ENCODE peak calls at places on chromosomes 7 and 10, in seven cellular contexts. X is HTR-8/SVneo; W is NCI-H2081; Z is putamen; H is stimulated activated CD4-positive, alpha-beta T cell treated with anti-CD3 and anti-CD28 coated beads, Interleukin-4, amount 100 ng/mL, for 48 hours; N is GM23248; K is aorta. S is an unnamed sample.

GRCh38 chr7:83732305-83732704 is 83.4 kb upstream of the SEMA3E start:
- DNase-seq in W (peak), Z (no peak), X (no peak), N (no peak), H (no peak), K (no peak), S (no peak)

GRCh38 chr7:110835209-110835608 is 255.7 kb upstream of the LRRN3 start:
- DNase-seq in H (no peak), X (no peak), K (no peak), Z (no peak), W (peak), N (no peak), S (no peak)

GRCh38 chr7:55965805-55966421 is 1.5 kb downstream of the NIPSNAP2 start:
- DNase-seq in K (no peak), Z (no peak), H (no peak), N (peak), X (no peak), W (no peak), S (peak)

GRCh38 chr10:106504536-106504935 is 660.0 kb downstream of the SORCS1 start:
- DNase-seq in K (no peak), N (peak), W (no peak), X (no peak), H (no peak), Z (no peak), S (no peak)

GRCh38 chr7:326845-327304 is 36.9 kb downstream of the FOXL3 start:
- DNase-seq in X (no peak), W (no peak), Z (no peak), K (peak), N (no peak), H (no peak), S (no peak)

GRCh38 chr7:6691609-6692106 is 15.1 kb downstream of the ZNF12 start:
- DNase-seq in N (peak), K (no peak), Z (no peak), H (no peak), X (no peak), W (no peak), S (no peak)

GRCh38 chr7:128918266-128918665 is 7.8 kb upstream of the KCP start:
- DNase-seq in X (no peak), N (no peak), H (no peak), W (no peak), Z (no peak), K (no peak), S (peak)

GRCh38 chr7:70480913-70481579 is 650.9 kb upstream of the GALNT17 start:
- DNase-seq in H (no peak), W (no peak), K (no peak), N (no peak), Z (no peak), X (no peak), S (no peak)

GRCh38 chr7:75879771-75880184 is 944 bp downstream of the RHBDD2 start:
- DNase-seq in N (peak), H (no peak), X (no peak), W (peak), K (no peak), Z (no peak), S (no peak)

GRCh38 chr10:110408203-110408871 is 89.4 kb upstream of the DUSP5 start:
- DNase-seq in N (peak), H (no peak), X (no peak), W (no peak), Z (no peak), K (no peak), S (no peak)

GRCh38 chr7:129773328-129773731 is 161.8 kb downstream of the NRF1 start:
- DNase-seq in X (no peak), N (no peak), H (no peak), Z (no peak), W (no peak), K (no peak), S (no peak)

GRCh38 chr10:63595072-63595471 is 73.9 kb downstream of the REEP3 start:
- DNase-seq in H (no peak), X (no peak), K (no peak), Z (peak), W (no peak), N (no peak), S (no peak)

GRCh38 chr7:19116121-19117080 is 1.0 kb downstream of the TWIST1 start:
- DNase-seq in K (peak), H (no peak), W (peak), Z (no peak), N (peak), X (peak), S (peak)